ENCODE peak calls at places on chromosomes 16 and 17, in ten cellular contexts. A is IMR-90; H is CD8-positive, alpha-beta memory T cell; Q is cardiac muscle cell; T is Karpas-422; B is neural progenitor cell; V is kidney; X is stomach; P is mesendoderm; W is A549. Y is an unnamed sample. For H3K4me1, the result is how much of the 10 kb centered on the place peaks cover.

GRCh38 chr17:29212094-29212631 is 32.0 kb upstream of the MYO18A start:
- DNase-seq in W (no peak), X (no peak), H (no peak), A (no peak), P (no peak), Q (no peak), V (no peak), B (no peak), T (no peak), Y (peak)

GRCh38 chr17:32189343-32189742 is 47.0 kb downstream of the RHOT1 start:
- DNase-seq in W (no peak), A (no peak), P (no peak), V (no peak), X (no peak), H (no peak), B (no peak), T (no peak), Q (no peak), Y (no peak)

GRCh38 chr17:31722251-31723056 is 136.6 kb downstream of the COPRS start:
- DNase-seq in T (no peak), A (peak), P (no peak), B (no peak), H (no peak), Q (peak), V (no peak), W (no peak), X (peak), Y (no peak)

GRCh38 chr17:81189016-81189415 is 23.0 kb upstream of the AATK start:
- DNase-seq in H (no peak), B (no peak), Q (no peak), A (no peak), X (no peak), V (no peak), W (no peak), T (no peak), P (no peak), Y (no peak)

GRCh38 chr16:1105888-1106620 is 10.0 kb upstream of the C1QTNF8 start:
- DNase-seq in H (no peak), Q (peak), T (peak), X (peak), V (peak), P (peak), W (peak), A (peak), B (peak), Y (peak)

GRCh38 chr17:4786111-4786491 is at the start of gene VMO1:
- DNase-seq in P (no peak), A (no peak), W (no peak), H (no peak), V (peak), T (no peak), Q (peak), X (no peak), B (peak), Y (no peak)

GRCh38 chr16:67649494-67649931 is 4.6 kb downstream of the CARMIL2 start:
- DNase-seq in A (no peak), P (peak), H (no peak), T (peak), V (peak), Q (peak), B (peak), W (no peak), X (no peak), Y (no peak)

GRCh38 chr16:75322706-75323105 is 71.3 kb upstream of the BCAR1 start:
- DNase-seq in X (no peak), B (no peak), V (no peak), T (no peak), Q (peak), H (no peak), W (no peak), P (no peak), A (peak), Y (no peak)

GRCh38 chr16:8915722-8916321 is 33.7 kb downstream of the LITAFD start:
- DNase-seq in T (no peak), B (peak), H (no peak), W (no peak), P (no peak), A (no peak), V (no peak), Q (no peak), X (no peak), Y (no peak)

GRCh38 chr16:12661656-12662172 is 142.0 kb downstream of the CPPED1 start:
- DNase-seq in P (peak), H (no peak), T (peak), A (peak), Q (peak), B (peak), W (peak), V (no peak), X (no peak), Y (no peak)

GRCh38 chr17:69350911-69351310 is 24.0 kb upstream of the ABCA5 start:
- DNase-seq in Q (no peak), H (no peak), X (no peak), P (no peak), T (no peak), W (no peak), V (no peak), A (no peak), B (no peak), Y (no peak)

GRCh38 chr17:40067710-40068109 is 4.9 kb downstream of the THRA start:
- DNase-seq in B (no peak), A (no peak), V (no peak), W (no peak), H (no peak), X (no peak), T (no peak), P (no peak), Q (no peak), Y (no peak)

GRCh38 chr17:40065771-40066510 is 3.2 kb downstream of the THRA start:
- DNase-seq in T (peak), H (no peak), Q (no peak), W (no peak), V (no peak), P (no peak), A (no peak), B (no peak), X (no peak), Y (no peak)

GRCh38 chr17:40063034-40063765 is 435 bp downstream of the THRA start:
- DNase-seq in A (no peak), T (peak), X (peak), B (peak), W (no peak), Q (peak), P (peak), V (peak), H (no peak), Y (peak)

GRCh38 chr17:40063915-40064531 is 1.3 kb downstream of the THRA start:
- DNase-seq in P (no peak), V (no peak), B (no peak), Q (no peak), H (no peak), A (no peak), W (no peak), T (peak), X (no peak), Y (peak)

GRCh38 chr17:40065041-40065770 is 2.4 kb downstream of the THRA start:
- DNase-seq in V (no peak), P (no peak), H (no peak), A (peak), W (peak), B (peak), X (no peak), T (peak), Q (peak), Y (peak)
- H3K4me3 ChIP-seq in V (peak), P (no peak), H (no peak), A (peak), W (peak), B (peak), X (peak), T (no peak), Q (peak), Y (peak)

GRCh38 chr17:7021993-7022778 is 664 bp upstream of the BCL6B start:
- DNase-seq in T (peak), W (peak), X (peak), A (peak), P (peak), Q (peak), V (peak), H (peak), B (peak), Y (peak)
- H3K4me1 ChIP-seq in T (under half), W (under half), X (half or more), A (under half), P (under half), Q (under half), V (under half), H (under half), B (under half), Y (under half)

GRCh38 chr17:55423535-55423934 is 1.9 kb upstream of the MMD start:
- DNase-seq in V (no peak), X (no peak), B (no peak), T (no peak), W (no peak), H (no peak), A (no peak), Q (no peak), P (no peak), Y (no peak)

GRCh38 chr17:55426851-55427586 is 5.4 kb upstream of the MMD start:
- DNase-seq in X (no peak), Q (peak), W (no peak), P (no peak), T (no peak), H (no peak), V (no peak), A (peak), B (no peak), Y (no peak)

GRCh38 chr17:55421179-55421934 is at the start of gene MMD:
- DNase-seq in X (no peak), Q (no peak), V (peak), B (no peak), T (peak), P (no peak), H (no peak), A (no peak), W (no peak), Y (no peak)

GRCh38 chr17:55427587-55427882 is 5.9 kb upstream of the MMD start:
- DNase-seq in W (no peak), P (no peak), Q (no peak), A (no peak), X (no peak), T (no peak), B (no peak), V (no peak), H (no peak), Y (no peak)

DNA sequence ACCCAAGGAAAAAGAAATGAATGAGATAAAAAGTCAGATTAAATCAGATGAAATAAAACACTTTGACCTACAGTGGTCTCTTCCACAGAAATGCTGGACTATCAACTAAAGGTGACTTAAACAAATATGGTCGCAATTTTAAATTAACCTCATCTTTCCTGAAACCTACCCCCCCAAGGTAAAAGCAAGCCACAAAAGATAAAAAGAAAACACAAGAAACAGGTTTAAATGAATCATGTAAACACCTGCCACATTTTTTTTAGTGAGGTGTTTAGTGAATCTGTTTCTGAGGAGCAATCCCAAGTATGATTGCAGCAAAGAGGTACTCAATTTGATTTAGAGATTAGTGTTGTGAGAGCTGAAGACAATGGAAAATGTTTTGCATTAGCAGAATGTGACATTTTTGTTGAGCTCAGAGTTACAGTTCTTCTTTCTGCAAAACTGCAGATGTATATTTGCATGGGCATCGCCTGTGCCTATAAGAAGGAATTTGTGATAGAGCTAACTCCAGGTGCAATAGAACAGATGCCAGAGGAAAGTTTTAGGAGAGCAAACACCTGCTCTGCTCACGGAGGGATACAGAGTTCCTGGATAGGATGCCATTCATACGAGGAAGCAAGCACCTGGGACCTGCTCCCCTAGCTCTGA is 3.4 kb upstream of the MMD start:
- DNase-seq in B (no peak), H (no peak), P (no peak), T (peak), V (no peak), W (no peak), A (no peak), X (no peak), Q (no peak), Y (no peak)
- H3K4me3 ChIP-seq in B (no peak), H (no peak), P (no peak), T (peak), V (no peak), W (no peak), A (no peak), X (no peak), Q (no peak), Y (no peak)

GRCh38 chr17:59341922-59342321 is 10.5 kb downstream of the YPEL2 start:
- DNase-seq in B (no peak), V (no peak), A (no peak), P (no peak), T (no peak), W (no peak), H (no peak), X (no peak), Q (no peak), Y (no peak)
- H3K4me1 ChIP-seq in B (under half), V (under half), A (under half), P (under half), T (under half), W (under half), H (under half), X (half or more), Q (under half), Y (under half)

GRCh38 chr17:39027440-39028035 is 60.3 kb upstream of the FBXO47 start:
- DNase-seq in V (no peak), P (no peak), X (no peak), T (no peak), A (no peak), B (peak), W (no peak), Q (no peak), H (no peak), Y (no peak)
- H3K4me3 ChIP-seq in V (peak), P (no peak), X (peak), T (no peak), A (no peak), B (peak), W (peak), Q (peak), H (peak), Y (peak)

GRCh38 chr16:15490123-15490711 is 55.8 kb downstream of the BMERB1 start:
- DNase-seq in V (no peak), A (no peak), W (no peak), X (no peak), Q (no peak), H (no peak), P (no peak), B (no peak), T (no peak), Y (no peak)
- H3K4me1 ChIP-seq in V (under half), A (under half), W (half or more), X (under half), Q (under half), H (under half), P (under half), B (under half), T (under half), Y (under half)

GRCh38 chr16:46828292-46828691 is 2.7 kb downstream of the C16orf87 start:
- DNase-seq in Q (no peak), T (no peak), X (no peak), V (no peak), W (no peak), B (no peak), A (no peak), P (no peak), H (no peak), Y (no peak)
- H3K4me3 ChIP-seq in Q (peak), T (peak), X (no peak), V (no peak), W (no peak), B (peak), A (no peak), P (no peak), H (no peak), Y (no peak)

DNA sequence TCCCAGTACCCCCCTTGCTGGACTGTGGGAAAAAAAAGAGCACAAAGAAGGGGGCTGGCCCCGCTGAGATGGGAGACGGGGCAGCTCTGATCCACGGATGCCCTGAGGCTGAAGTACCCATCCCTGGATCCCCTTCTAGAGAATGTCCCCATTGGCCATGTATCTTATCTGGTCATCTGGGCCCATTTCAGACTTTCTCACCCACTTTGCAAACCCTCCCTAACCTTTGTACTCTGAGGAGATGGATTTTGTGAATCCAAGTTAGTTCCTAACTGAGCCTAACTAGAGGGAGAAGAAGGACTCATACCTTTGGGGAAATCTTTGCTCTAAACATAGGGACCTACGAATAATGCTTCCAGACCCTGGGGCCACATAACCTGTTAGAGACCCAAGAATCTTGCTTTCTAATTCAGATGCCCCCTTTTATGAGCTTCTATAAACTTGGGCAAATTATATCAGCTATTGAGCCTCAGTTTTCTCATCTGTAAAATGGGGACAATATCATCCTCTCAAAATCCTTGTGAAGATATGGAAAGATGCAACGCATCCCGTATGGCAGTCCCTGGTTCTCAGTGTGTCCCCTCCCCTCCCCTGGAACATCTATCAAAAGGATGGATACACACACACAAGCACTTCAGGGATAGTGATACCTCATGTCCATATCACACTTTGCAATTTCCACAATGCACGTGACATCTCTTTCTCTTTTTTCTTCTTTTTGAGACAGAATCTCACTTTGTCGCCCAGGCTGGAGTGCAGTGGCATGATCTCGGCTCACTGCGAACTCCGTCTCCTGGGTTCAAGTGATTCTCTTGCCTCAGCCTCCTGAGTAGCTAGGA is 16.8 kb upstream of the FZD2 start:
- DNase-seq in B (no peak), W (no peak), V (no peak), T (no peak), X (no peak), Q (no peak), H (no peak), A (no peak), P (peak), Y (no peak)
- H3K4me1 ChIP-seq in B (half or more), W (half or more), V (under half), T (under half), X (under half), Q (under half), H (under half), A (under half), P (under half), Y (under half)